ENCODE peak calls at places on chromosomes 12 and 14, in eight cellular contexts. U is breast epithelium, P is HepG2, T is tibial nerve, Y is stomach, D is uterus, C is IMR-90, J is spleen. A is an unnamed sample.

GRCh38 chr14:79229383-79229875 is 981.9 kb downstream of the DIO2 start:
- DNase-seq in U (no peak), P (no peak), T (no peak), Y (no peak), D (no peak), C (peak), J (no peak), A (no peak)

GRCh38 chr14:80167793-80168448 is 43.4 kb downstream of the DIO2 start:
- DNase-seq in U (no peak), P (no peak), T (no peak), Y (no peak), D (no peak), C (no peak), J (no peak), A (peak)

GRCh38 chr14:96221109-96221650 is 16.5 kb downstream of the BDKRB2 start:
- DNase-seq in U (no peak), P (no peak), T (no peak), Y (no peak), D (no peak), C (peak), J (no peak), A (no peak)

GRCh38 chr14:55715889-55716288 is 135.9 kb downstream of the KTN1 start:
- DNase-seq in U (peak), P (no peak), T (peak), Y (no peak), D (no peak), C (peak), J (no peak), A (no peak)

GRCh38 chr14:58656671-58657411 is 19.1 kb downstream of the DACT1 start:
- DNase-seq in U (no peak), P (no peak), T (no peak), Y (no peak), D (no peak), C (no peak), J (no peak), A (no peak)

GRCh38 chr12:2152134-2152533 is 99.3 kb downstream of the CACNA1C start:
- DNase-seq in U (no peak), P (no peak), T (no peak), Y (no peak), D (no peak), C (no peak), J (no peak), A (no peak)

GRCh38 chr12:124040286-124040685 is 67.3 kb downstream of the ZNF664 start:
- DNase-seq in U (no peak), P (no peak), T (no peak), Y (no peak), D (no peak), C (no peak), J (no peak), A (no peak)

GRCh38 chr14:90757452-90757851 is 58.8 kb downstream of the TTC7B start:
- DNase-seq in U (no peak), P (no peak), T (no peak), Y (peak), D (no peak), C (no peak), J (no peak), A (no peak)

GRCh38 chr14:60642270-60642789 is 6.9 kb downstream of the SIX1 start:
- DNase-seq in U (no peak), P (no peak), T (no peak), Y (no peak), D (no peak), C (no peak), J (no peak), A (no peak)

GRCh38 chr14:30645600-30645999 is 23.5 kb downstream of the SCFD1 start:
- DNase-seq in U (no peak), P (no peak), T (no peak), Y (no peak), D (no peak), C (no peak), J (no peak), A (no peak)

GRCh38 chr12:94779520-94779919 is 129.2 kb upstream of the TMCC3 start:
- DNase-seq in U (no peak), P (no peak), T (no peak), Y (no peak), D (no peak), C (peak), J (no peak), A (no peak)

GRCh38 chr14:103520657-103521437 is 1.8 kb downstream of the CKB start:
- DNase-seq in U (peak), P (no peak), T (peak), Y (peak), D (peak), C (peak), J (peak), A (peak)

GRCh38 chr12:113932411-113933196 is 33.5 kb downstream of the RBM19 start:
- DNase-seq in U (no peak), P (peak), T (no peak), Y (no peak), D (peak), C (peak), J (no peak), A (no peak)

GRCh38 chr12:120833849-120834248 is 70.3 kb downstream of the SPPL3 start:
- DNase-seq in U (no peak), P (no peak), T (no peak), Y (no peak), D (no peak), C (peak), J (no peak), A (no peak)

GRCh38 chr14:98118749-98119148 is 1153.2 kb downstream of the BCL11B start:
- DNase-seq in U (no peak), P (no peak), T (no peak), Y (no peak), D (no peak), C (no peak), J (no peak), A (no peak)

GRCh38 chr12:25276199-25276937 is 25.6 kb upstream of the KRAS start:
- DNase-seq in U (no peak), P (peak), T (peak), Y (peak), D (peak), C (peak), J (no peak), A (no peak)

GRCh38 chr12:43883748-43884147 is 47.9 kb downstream of the TMEM117 start:
- DNase-seq in U (no peak), P (no peak), T (no peak), Y (no peak), D (no peak), C (no peak), J (no peak), A (no peak)

GRCh38 chr14:60514378-60515243 is 5.7 kb downstream of the SIX6 start:
- DNase-seq in U (no peak), P (peak), T (no peak), Y (no peak), D (no peak), C (no peak), J (no peak), A (peak)

GRCh38 chr14:106883218-106883692 is 1356.9 kb downstream of the TMEM121 start:
- DNase-seq in U (no peak), P (peak), T (no peak), Y (no peak), D (no peak), C (no peak), J (peak), A (peak)

GRCh38 chr14:61596985-61597384 is 98.3 kb upstream of the HIF1A start:
- DNase-seq in U (no peak), P (no peak), T (no peak), Y (no peak), D (no peak), C (no peak), J (no peak), A (no peak)

GRCh38 chr14:61561657-61562276 is 133.5 kb upstream of the HIF1A start:
- DNase-seq in U (peak), P (peak), T (no peak), Y (peak), D (peak), C (peak), J (peak), A (peak)

GRCh38 chr12:24111101-24111500 is 161.6 kb upstream of the SOX5 start:
- DNase-seq in U (no peak), P (no peak), T (no peak), Y (no peak), D (no peak), C (peak), J (no peak), A (no peak)

GRCh38 chr12:115088328-115088994 is 404.5 kb upstream of the TBX3 start:
- DNase-seq in U (no peak), P (peak), T (no peak), Y (no peak), D (no peak), C (no peak), J (no peak), A (peak)

GRCh38 chr14:99566009-99566389 is 38.0 kb downstream of the CCDC85C start:
- DNase-seq in U (peak), P (no peak), T (no peak), Y (peak), D (no peak), C (no peak), J (no peak), A (no peak)

GRCh38 chr12:57299514-57300016 is 48.6 kb upstream of the STAC3 start:
- DNase-seq in U (no peak), P (no peak), T (no peak), Y (no peak), D (no peak), C (peak), J (no peak), A (no peak)

GRCh38 chr14:79166171-79166570 is 996.0 kb downstream of the NRXN3 start:
- DNase-seq in U (no peak), P (no peak), T (no peak), Y (no peak), D (no peak), C (no peak), J (no peak), A (no peak)

GRCh38 chr12:75759842-75760260 is 248.4 kb upstream of the KRR1 start:
- DNase-seq in U (no peak), P (no peak), T (no peak), Y (no peak), D (no peak), C (peak), J (no peak), A (no peak)

GRCh38 chr12:125882141-125882540 is 816.9 kb downstream of the AACS start:
- DNase-seq in U (no peak), P (no peak), T (no peak), Y (no peak), D (no peak), C (no peak), J (no peak), A (no peak)

GRCh38 chr14:94322648-94323570 is at the start of gene SERPINA6:
- DNase-seq in U (no peak), P (peak), T (no peak), Y (no peak), D (no peak), C (peak), J (no peak), A (no peak)

GRCh38 chr12:24697295-24697694 is 251.6 kb downstream of the BCAT1 start:
- DNase-seq in U (no peak), P (no peak), T (no peak), Y (no peak), D (no peak), C (no peak), J (no peak), A (no peak)

GRCh38 chr12:76312314-76312713 is 35.9 kb downstream of the BBS10 start:
- DNase-seq in U (no peak), P (no peak), T (no peak), Y (no peak), D (no peak), C (no peak), J (no peak), A (no peak)

GRCh38 chr14:93536945-93537344 is 106.2 kb downstream of the UNC79 start:
- DNase-seq in U (no peak), P (peak), T (no peak), Y (no peak), D (no peak), C (no peak), J (no peak), A (no peak)

GRCh38 chr12:68455676-68456345 is 123.6 kb upstream of the MDM1 start:
- DNase-seq in U (no peak), P (no peak), T (no peak), Y (no peak), D (no peak), C (peak), J (peak), A (no peak)

GRCh38 chr12:44852483-44852882 is 23.6 kb downstream of the NELL2 start:
- DNase-seq in U (no peak), P (no peak), T (no peak), Y (no peak), D (no peak), C (no peak), J (no peak), A (no peak)

GRCh38 chr12:48991247-48992050 is 7.7 kb downstream of the DDN start:
- DNase-seq in U (no peak), P (no peak), T (no peak), Y (no peak), D (no peak), C (no peak), J (no peak), A (no peak)

GRCh38 chr12:40138526-40138925 is 32.6 kb upstream of the SLC2A13 start:
- DNase-seq in U (no peak), P (no peak), T (no peak), Y (no peak), D (no peak), C (no peak), J (no peak), A (no peak)

GRCh38 chr14:28468191-28469151 is 298.1 kb upstream of the FOXG1 start:
- DNase-seq in U (no peak), P (no peak), T (no peak), Y (no peak), D (no peak), C (no peak), J (no peak), A (no peak)

GRCh38 chr12:6493580-6494350 is at the start of gene NCAPD2:
- DNase-seq in U (peak), P (peak), T (peak), Y (peak), D (peak), C (peak), J (peak), A (peak)
- TF ChIP-seq CTCF in U (peak), P (no peak), T (no peak), Y (peak), D (peak), C (no peak), J (peak), A (peak)

GRCh38 chr14:20331048-20331613 is 1.9 kb downstream of the CCNB1IP1 start:
- DNase-seq in U (no peak), P (peak), T (no peak), Y (no peak), D (no peak), C (no peak), J (no peak), A (no peak)

GRCh38 chr14:20332386-20332945 is 613 bp downstream of the CCNB1IP1 start:
- DNase-seq in U (no peak), P (peak), T (no peak), Y (no peak), D (no peak), C (no peak), J (no peak), A (peak)

GRCh38 chr14:20327005-20327869 is 5.8 kb downstream of the CCNB1IP1 start:
- DNase-seq in U (no peak), P (peak), T (no peak), Y (no peak), D (no peak), C (peak), J (no peak), A (no peak)

GRCh38 chr14:20329355-20329754 is 3.7 kb downstream of the CCNB1IP1 start:
- DNase-seq in U (no peak), P (no peak), T (no peak), Y (no peak), D (no peak), C (no peak), J (no peak), A (no peak)

GRCh38 chr14:20328705-20329104 is 4.4 kb downstream of the CCNB1IP1 start:
- DNase-seq in U (no peak), P (no peak), T (no peak), Y (no peak), D (no peak), C (no peak), J (no peak), A (no peak)
- H3K27ac ChIP-seq in U (no peak), P (no peak), T (no peak), Y (no peak), D (no peak), C (no peak), J (no peak), A (no peak)

GRCh38 chr12:52155048-52155868 is 36.6 kb downstream of the KRT80 start:
- DNase-seq in U (peak), P (no peak), T (no peak), Y (no peak), D (no peak), C (no peak), J (peak), A (no peak)

GRCh38 chr12:52156310-52156709 is 35.5 kb downstream of the KRT80 start:
- DNase-seq in U (no peak), P (no peak), T (no peak), Y (no peak), D (no peak), C (peak), J (no peak), A (no peak)

GRCh38 chr12:52157566-52158150 is 34.2 kb downstream of the KRT80 start:
- DNase-seq in U (no peak), P (no peak), T (no peak), Y (no peak), D (no peak), C (no peak), J (no peak), A (no peak)

GRCh38 chr12:52160200-52160599 is 31.6 kb downstream of the KRT80 start:
- DNase-seq in U (no peak), P (no peak), T (no peak), Y (no peak), D (no peak), C (no peak), J (no peak), A (no peak)

DNA sequence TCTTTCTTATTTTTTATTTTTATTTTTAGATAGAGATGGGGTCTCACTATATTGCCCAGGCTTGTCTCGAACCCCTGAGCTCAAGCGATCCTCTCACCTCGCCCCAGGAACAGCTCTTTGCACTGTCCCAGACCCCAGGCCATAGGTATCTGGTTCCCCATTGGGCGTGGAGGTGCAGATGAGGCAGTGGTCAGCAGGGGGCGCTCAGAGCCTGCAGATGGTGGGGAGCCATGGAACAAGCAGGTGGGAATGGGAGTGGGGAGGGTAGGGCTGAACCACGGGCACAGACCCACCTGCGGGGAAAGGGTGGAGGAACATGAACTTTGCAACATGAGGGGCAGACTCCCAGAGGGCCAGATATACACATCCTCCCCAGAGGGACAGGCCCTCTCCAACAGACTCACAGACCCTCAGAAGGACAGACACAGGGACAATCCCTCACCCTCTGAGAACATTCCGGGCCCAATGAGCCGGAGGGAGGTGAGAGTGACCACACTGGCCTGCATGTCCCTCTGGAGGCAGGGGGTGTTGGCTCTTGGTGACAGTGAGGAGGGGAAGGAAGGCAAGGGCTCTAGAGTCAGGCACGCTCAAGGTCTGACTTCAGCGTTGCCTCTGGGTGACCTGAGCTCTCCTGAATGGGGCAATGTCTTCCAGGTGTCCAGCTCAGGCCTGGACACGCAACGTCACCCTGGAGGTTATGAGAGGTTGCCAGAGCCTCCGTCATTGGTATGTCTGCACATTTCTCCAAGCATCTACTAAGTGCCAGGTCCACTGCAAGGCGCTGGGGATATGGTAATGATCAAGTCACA is 34.9 kb downstream of the KRT80 start:
- DNase-seq in U (peak), P (peak), T (peak), Y (peak), D (peak), C (peak), J (peak), A (peak)
- TF ChIP-seq POLR2A in U (no peak), P (no peak), T (no peak), Y (no peak), D (peak), C (peak), J (no peak), A (no peak)

DNA sequence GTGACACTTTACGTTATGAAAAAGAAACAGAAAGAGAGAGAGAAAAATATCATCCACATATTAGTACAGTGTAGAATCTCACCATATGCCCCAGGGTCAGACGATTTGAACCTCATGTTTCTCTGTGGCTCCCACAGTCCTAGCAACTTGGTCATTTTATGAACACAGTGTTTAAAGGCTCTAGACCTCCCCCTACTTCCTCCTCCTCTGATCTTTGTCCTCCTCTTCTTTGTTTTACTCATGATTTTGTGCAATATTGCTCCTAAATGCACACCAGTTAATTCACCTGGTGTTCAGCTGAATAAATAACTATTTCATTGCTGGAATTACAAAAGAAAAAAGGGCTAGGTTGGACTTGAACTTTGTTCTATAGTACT is 18.2 kb downstream of the GLT1D1 start:
- DNase-seq in U (no peak), P (peak), T (no peak), Y (no peak), D (no peak), C (no peak), J (no peak), A (no peak)
- TF ChIP-seq CTCF in U (no peak), P (no peak), T (no peak), Y (no peak), D (no peak), C (no peak), J (no peak), A (no peak)

GRCh38 chr12:93380480-93381121 is 2.9 kb downstream of the NUDT4 start:
- DNase-seq in U (no peak), P (peak), T (no peak), Y (no peak), D (no peak), C (peak), J (no peak), A (no peak)
- H3K27ac ChIP-seq in U (peak), P (peak), T (peak), Y (peak), D (peak), C (no peak), J (peak), A (no peak)

GRCh38 chr12:119681139-119681538 is 13.2 kb downstream of the PRKAB1 start:
- DNase-seq in U (no peak), P (peak), T (no peak), Y (no peak), D (no peak), C (no peak), J (no peak), A (no peak)
- TF ChIP-seq POLR2A in U (no peak), P (peak), T (no peak), Y (no peak), D (no peak), C (no peak), J (no peak), A (no peak)

DNA sequence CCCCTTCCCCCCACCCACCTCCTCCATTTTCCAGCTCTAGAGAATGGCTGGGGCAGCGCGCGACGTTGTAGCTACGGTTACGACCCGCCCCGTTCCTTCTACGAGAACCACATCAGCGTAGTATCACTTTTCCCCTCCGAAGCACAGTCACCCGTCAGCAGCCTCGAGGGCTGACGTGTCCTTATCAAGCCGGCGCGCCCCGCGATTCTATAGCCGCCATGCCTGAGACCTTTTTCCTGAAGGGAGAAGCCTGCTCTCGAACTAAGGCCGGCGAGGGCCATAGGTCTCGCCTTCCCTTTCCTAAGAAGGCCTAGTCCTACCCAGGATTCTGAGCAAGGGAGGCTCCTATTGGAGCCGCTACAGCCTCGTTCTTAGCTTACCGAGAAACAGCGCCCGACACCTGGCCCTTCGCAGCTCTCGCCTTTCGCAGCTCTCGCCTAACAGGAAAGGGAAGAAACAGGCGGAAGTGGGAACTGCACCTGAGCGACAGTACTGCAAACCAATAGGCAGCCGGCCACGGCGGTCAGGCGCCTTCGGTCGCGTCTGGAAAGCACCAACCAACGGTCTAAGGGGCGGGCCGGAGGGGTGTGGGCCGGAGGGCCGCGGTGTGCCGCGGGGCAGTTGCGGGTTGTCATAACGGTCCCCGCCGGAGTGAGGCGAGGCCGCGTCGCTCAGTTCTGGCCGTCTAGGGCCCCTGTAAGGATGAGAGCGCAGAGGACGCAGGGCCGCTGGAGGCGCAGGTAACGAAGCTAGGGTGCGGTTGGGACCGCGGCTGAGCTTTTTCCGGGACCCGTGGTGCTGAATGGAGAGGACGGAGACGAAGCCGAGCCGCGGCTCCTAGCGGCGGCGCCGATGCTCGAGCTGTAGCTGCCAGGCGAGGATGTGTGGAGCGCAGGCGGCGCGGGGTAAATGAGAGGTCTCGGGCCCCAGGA is at the start of the genes MGAT2 and RPL36AL:
- DNase-seq in U (peak), P (peak), T (peak), Y (peak), D (peak), C (peak), J (peak), A (peak)
- TF ChIP-seq CTCF in U (peak), P (peak), T (no peak), Y (peak), D (peak), C (peak), J (peak), A (no peak)